ENCODE peak calls at places on chromosome 1, in six cellular contexts. M, Y, W, O, I and D are unnamed samples.

GRCh38 chr1:7805460-7805859 is 21.4 kb downstream of the PER3 start:
- DNase-seq in O (no peak), I (no peak), Y (no peak), M (no peak), W (no peak), D (no peak)

GRCh38 chr1:22313321-22313720 is 138.3 kb upstream of the ZBTB40 start:
- DNase-seq in W (no peak), Y (no peak), I (no peak), O (no peak), M (no peak), D (no peak)

GRCh38 chr1:67018574-67018973 is 35.4 kb downstream of the SLC35D1 start:
- DNase-seq in W (no peak), I (no peak), M (no peak), Y (no peak), O (no peak), D (no peak)

GRCh38 chr1:4768553-4768952 is 114.1 kb downstream of the AJAP1 start:
- DNase-seq in I (peak; percentile 8), M (no peak), O (no peak), Y (no peak), W (no peak), D (no peak)

GRCh38 chr1:9167638-9168037 is 38.7 kb upstream of the GPR157 start:
- DNase-seq in W (no peak), M (no peak), I (peak; percentile 21), Y (no peak), O (no peak), D (no peak)

GRCh38 chr1:203480525-203481084 is 5.0 kb downstream of the PRELP start:
- DNase-seq in Y (peak; percentile 90), I (peak; percentile 73), O (peak; percentile 67), M (no peak), W (peak; percentile 73), D (peak; percentile 63)

GRCh38 chr1:100510441-100510840 is 27.5 kb upstream of the GPR88 start:
- DNase-seq in M (no peak), I (no peak), O (no peak), Y (no peak), W (no peak), D (no peak)

GRCh38 chr1:9422921-9423505 is 116.3 kb upstream of the SLC25A33 start:
- DNase-seq in I (no peak), O (no peak), Y (no peak), W (no peak), M (no peak), D (no peak)

GRCh38 chr1:11535761-11536572 is 57.0 kb downstream of the DISP3 start:
- DNase-seq in O (no peak), I (no peak), M (no peak), Y (no peak), W (no peak), D (no peak)

GRCh38 chr1:89987170-89987819 is 7.6 kb upstream of the ZNF326 start:
- DNase-seq in W (peak; percentile 67), M (peak; percentile 2), O (peak; percentile 50), Y (peak; percentile 80), I (peak; percentile 89), D (peak; percentile 15)

GRCh38 chr1:229437443-229437842 is 3.5 kb upstream of the ACTA1 start:
- DNase-seq in O (no peak), I (no peak), M (no peak), W (no peak), Y (no peak), D (no peak)

GRCh38 chr1:222979561-222979960 is 163.5 kb downstream of the TLR5 start:
- DNase-seq in M (no peak), I (no peak), Y (no peak), W (no peak), O (no peak), D (no peak)

GRCh38 chr1:19130476-19130875 is 79.6 kb downstream of the UBR4 start:
- DNase-seq in I (no peak), M (no peak), O (no peak), Y (no peak), W (no peak), D (no peak)

GRCh38 chr1:67815303-67816095 is 17.8 kb downstream of the GNG12 start:
- DNase-seq in I (no peak), Y (no peak), O (no peak), M (no peak), W (no peak), D (no peak)

GRCh38 chr1:179164494-179164893 is 65.0 kb downstream of the ABL2 start:
- DNase-seq in O (no peak), Y (peak; percentile 20), W (no peak), M (no peak), I (no peak), D (no peak)

GRCh38 chr1:182206628-182207239 is 145.2 kb upstream of the ZNF648 start:
- DNase-seq in O (no peak), Y (peak; percentile 40), W (no peak), M (no peak), I (no peak), D (no peak)

GRCh38 chr1:109235137-109235536 is 14.2 kb upstream of the CELSR2 start:
- DNase-seq in O (no peak), M (no peak), Y (no peak), I (no peak), W (no peak), D (no peak)

GRCh38 chr1:168739908-168740307 is 10.9 kb upstream of the DPT start:
- DNase-seq in I (no peak), M (no peak), W (no peak), Y (no peak), O (no peak), D (no peak)

GRCh38 chr1:60488857-60489256 is 415.3 kb upstream of the C1orf87 start:
- DNase-seq in M (no peak), W (no peak), Y (no peak), O (no peak), I (no peak), D (no peak)

GRCh38 chr1:218377143-218377660 is 32.1 kb downstream of the TGFB2 start:
- DNase-seq in W (no peak), M (no peak), Y (peak; percentile 93), I (no peak), O (peak; percentile 76), D (no peak)

GRCh38 chr1:69523032-69523431 is 44.7 kb upstream of the LRRC7 start:
- DNase-seq in O (no peak), I (no peak), W (no peak), M (no peak), Y (peak; percentile 83), D (no peak)

GRCh38 chr1:242556276-242556675 is 31.8 kb upstream of the PLD5 start:
- DNase-seq in O (no peak), W (no peak), M (no peak), Y (no peak), I (no peak), D (no peak)